ENCODE peak calls at places on chromosomes 5 and 9, in seven cellular contexts. One of them, this sample, is unnamed.

GRCh38 chr9:109769250-109769649 is 10.7 kb upstream of the PALM2AKAP2 start:
- DNase-seq in heart right ventricle: no peak
- DNase-seq in uterus: no peak
- DNase-seq in transverse colon: no peak
- DNase-seq in cardiac muscle cell: no peak
- DNase-seq in breast epithelium: no peak
- DNase-seq in mucosa of descending colon: no peak
- DNase-seq in this sample: no peak

GRCh38 chr9:32783168-32783891 is at the start of gene TMEM215:
- DNase-seq in mucosa of descending colon: no peak
- DNase-seq in heart right ventricle: no peak
- DNase-seq in breast epithelium: no peak
- DNase-seq in transverse colon: no peak
- DNase-seq in uterus: no peak
- DNase-seq in cardiac muscle cell: peak; percentile 46
- DNase-seq in this sample: peak; percentile 88

GRCh38 chr9:86082870-86083269 is 16.5 kb downstream of the GOLM1 start:
- DNase-seq in mucosa of descending colon: no peak
- DNase-seq in transverse colon: no peak
- DNase-seq in cardiac muscle cell: no peak
- DNase-seq in breast epithelium: no peak
- DNase-seq in uterus: no peak
- DNase-seq in heart right ventricle: no peak
- DNase-seq in this sample: no peak

GRCh38 chr5:133245191-133246052 is 193.6 kb downstream of the HSPA4 start:
- DNase-seq in cardiac muscle cell: no peak
- DNase-seq in uterus: no peak
- DNase-seq in transverse colon: no peak
- DNase-seq in breast epithelium: no peak
- DNase-seq in mucosa of descending colon: no peak
- DNase-seq in heart right ventricle: no peak
- DNase-seq in this sample: no peak

GRCh38 chr9:98310752-98311392 is 55.4 kb upstream of the TBC1D2 start:
- DNase-seq in mucosa of descending colon: no peak
- DNase-seq in heart right ventricle: no peak
- DNase-seq in transverse colon: no peak
- DNase-seq in uterus: no peak
- DNase-seq in cardiac muscle cell: no peak
- DNase-seq in breast epithelium: no peak
- DNase-seq in this sample: no peak

GRCh38 chr9:31336391-31336790 is 1048.1 kb upstream of the ACO1 start:
- DNase-seq in breast epithelium: no peak
- DNase-seq in uterus: no peak
- DNase-seq in cardiac muscle cell: no peak
- DNase-seq in mucosa of descending colon: no peak
- DNase-seq in transverse colon: no peak
- DNase-seq in heart right ventricle: no peak
- DNase-seq in this sample: no peak

GRCh38 chr5:149895416-149896345 is 48.9 kb downstream of the PDE6A start:
- DNase-seq in heart right ventricle: no peak
- DNase-seq in breast epithelium: no peak
- DNase-seq in transverse colon: no peak
- DNase-seq in uterus: no peak
- DNase-seq in cardiac muscle cell: no peak
- DNase-seq in mucosa of descending colon: no peak
- DNase-seq in this sample: no peak

GRCh38 chr9:81522721-81523551 is 166.4 kb downstream of the TLE1 start:
- DNase-seq in mucosa of descending colon: no peak
- DNase-seq in uterus: no peak
- DNase-seq in breast epithelium: no peak
- DNase-seq in heart right ventricle: no peak
- DNase-seq in transverse colon: no peak
- DNase-seq in cardiac muscle cell: peak; percentile 35
- DNase-seq in this sample: peak; percentile 55

GRCh38 chr9:137876781-137877386 is 698 bp upstream of the CACNA1B start:
- DNase-seq in heart right ventricle: no peak
- DNase-seq in transverse colon: no peak
- DNase-seq in uterus: no peak
- DNase-seq in breast epithelium: no peak
- DNase-seq in mucosa of descending colon: no peak
- DNase-seq in cardiac muscle cell: no peak
- DNase-seq in this sample: no peak

GRCh38 chr9:127336708-127337352 is 60.1 kb upstream of the SLC2A8 start:
- DNase-seq in breast epithelium: peak; percentile 78
- DNase-seq in uterus: peak; percentile 90
- DNase-seq in heart right ventricle: peak; percentile 60
- DNase-seq in mucosa of descending colon: peak; percentile 43
- DNase-seq in transverse colon: peak; percentile 64
- DNase-seq in cardiac muscle cell: no peak
- DNase-seq in this sample: no peak

GRCh38 chr9:107711528-107711927 is 222.0 kb upstream of the KLF4 start:
- DNase-seq in transverse colon: peak; percentile 89
- DNase-seq in mucosa of descending colon: peak; percentile 79
- DNase-seq in cardiac muscle cell: no peak
- DNase-seq in heart right ventricle: no peak
- DNase-seq in uterus: peak; percentile 26
- DNase-seq in breast epithelium: no peak
- DNase-seq in this sample: peak; percentile 25

GRCh38 chr5:124700930-124701458 is 45.4 kb downstream of the ZNF608 start:
- DNase-seq in breast epithelium: no peak
- DNase-seq in mucosa of descending colon: no peak
- DNase-seq in transverse colon: no peak
- DNase-seq in uterus: no peak
- DNase-seq in cardiac muscle cell: no peak
- DNase-seq in heart right ventricle: no peak
- DNase-seq in this sample: no peak

GRCh38 chr5:76527685-76528161 is 95.5 kb downstream of the F2RL2 start:
- DNase-seq in heart right ventricle: no peak
- DNase-seq in transverse colon: no peak
- DNase-seq in uterus: no peak
- DNase-seq in breast epithelium: no peak
- DNase-seq in mucosa of descending colon: no peak
- DNase-seq in cardiac muscle cell: no peak
- DNase-seq in this sample: no peak

GRCh38 chr9:136695435-136695895 is 8.2 kb upstream of the AGPAT2 start:
- DNase-seq in cardiac muscle cell: no peak
- DNase-seq in heart right ventricle: peak; percentile 33
- DNase-seq in uterus: no peak
- DNase-seq in mucosa of descending colon: peak; percentile 85
- DNase-seq in breast epithelium: peak; percentile 90
- DNase-seq in transverse colon: peak; percentile 81
- DNase-seq in this sample: no peak

GRCh38 chr9:88533951-88534455 is 975 bp upstream of the NXNL2 start:
- DNase-seq in breast epithelium: no peak
- DNase-seq in mucosa of descending colon: peak; percentile 64
- DNase-seq in heart right ventricle: peak; percentile 19
- DNase-seq in uterus: peak; percentile 78
- DNase-seq in transverse colon: peak; percentile 17
- DNase-seq in cardiac muscle cell: peak; percentile 25
- DNase-seq in this sample: no peak

GRCh38 chr9:22413884-22414283 is 32.7 kb upstream of the DMRTA1 start:
- DNase-seq in mucosa of descending colon: no peak
- DNase-seq in transverse colon: no peak
- DNase-seq in heart right ventricle: no peak
- DNase-seq in uterus: no peak
- DNase-seq in cardiac muscle cell: no peak
- DNase-seq in breast epithelium: no peak
- DNase-seq in this sample: no peak

GRCh38 chr5:31319338-31319737 is 125.9 kb downstream of the CDH6 start:
- DNase-seq in breast epithelium: no peak
- DNase-seq in cardiac muscle cell: no peak
- DNase-seq in uterus: no peak
- DNase-seq in mucosa of descending colon: no peak
- DNase-seq in transverse colon: no peak
- DNase-seq in heart right ventricle: no peak
- DNase-seq in this sample: no peak

DNA sequence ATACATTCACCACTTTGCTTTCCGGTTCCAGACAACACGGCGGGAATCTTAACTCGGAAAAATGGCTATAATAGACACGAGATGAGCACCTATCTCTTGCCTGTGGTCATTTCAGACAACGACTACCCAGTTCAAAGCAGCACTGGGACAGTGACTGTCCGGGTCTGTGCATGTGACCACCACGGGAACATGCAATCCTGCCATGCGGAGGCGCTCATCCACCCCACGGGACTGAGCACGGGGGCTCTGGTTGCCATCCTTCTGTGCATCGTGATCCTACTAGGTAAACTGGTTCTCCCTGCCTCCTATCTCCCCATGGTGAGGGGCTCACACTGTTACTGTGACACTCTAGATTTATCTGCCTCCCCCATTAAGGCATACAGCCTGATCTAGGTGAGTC is 124.2 kb downstream of the CDH6 start:
- DNase-seq in heart right ventricle: no peak
- DNase-seq in cardiac muscle cell: no peak
- DNase-seq in breast epithelium: no peak
- DNase-seq in mucosa of descending colon: no peak
- DNase-seq in transverse colon: no peak
- DNase-seq in uterus: no peak
- DNase-seq in this sample: no peak
- TF ChIP-seq CTCF in heart right ventricle: no peak
- TF ChIP-seq CTCF in cardiac muscle cell: no peak
- TF ChIP-seq CTCF in breast epithelium: no peak
- TF ChIP-seq CTCF in mucosa of descending colon: no peak
- TF ChIP-seq CTCF in transverse colon: no peak
- TF ChIP-seq CTCF in uterus: no peak
- TF ChIP-seq CTCF in this sample: no peak

GRCh38 chr9:73536403-73536802 is 384.7 kb downstream of the ANXA1 start:
- DNase-seq in mucosa of descending colon: no peak
- DNase-seq in heart right ventricle: no peak
- DNase-seq in transverse colon: no peak
- DNase-seq in breast epithelium: no peak
- DNase-seq in cardiac muscle cell: no peak
- DNase-seq in uterus: no peak
- DNase-seq in this sample: no peak

GRCh38 chr9:73531658-73532057 is 380.0 kb downstream of the ANXA1 start:
- DNase-seq in uterus: no peak
- DNase-seq in breast epithelium: no peak
- DNase-seq in cardiac muscle cell: no peak
- DNase-seq in heart right ventricle: no peak
- DNase-seq in transverse colon: no peak
- DNase-seq in mucosa of descending colon: no peak
- DNase-seq in this sample: no peak

GRCh38 chr9:73528922-73529321 is 377.3 kb downstream of the ANXA1 start:
- DNase-seq in cardiac muscle cell: no peak
- DNase-seq in heart right ventricle: no peak
- DNase-seq in transverse colon: no peak
- DNase-seq in mucosa of descending colon: no peak
- DNase-seq in breast epithelium: no peak
- DNase-seq in uterus: no peak
- DNase-seq in this sample: no peak

GRCh38 chr9:73529666-73530065 is 378.0 kb downstream of the ANXA1 start:
- DNase-seq in uterus: no peak
- DNase-seq in cardiac muscle cell: no peak
- DNase-seq in mucosa of descending colon: no peak
- DNase-seq in heart right ventricle: no peak
- DNase-seq in transverse colon: no peak
- DNase-seq in breast epithelium: no peak
- DNase-seq in this sample: no peak

GRCh38 chr9:73532985-73533384 is 381.3 kb downstream of the ANXA1 start:
- DNase-seq in transverse colon: no peak
- DNase-seq in heart right ventricle: no peak
- DNase-seq in breast epithelium: no peak
- DNase-seq in cardiac muscle cell: no peak
- DNase-seq in uterus: no peak
- DNase-seq in mucosa of descending colon: no peak
- DNase-seq in this sample: no peak
- H3K4me1 ChIP-seq in transverse colon: no peaks in the 10 kb centered on the region
- H3K4me1 ChIP-seq in heart right ventricle: no peaks in the 10 kb centered on the region
- H3K4me1 ChIP-seq in breast epithelium: no peaks in the 10 kb centered on the region
- H3K4me1 ChIP-seq in cardiac muscle cell: no peaks in the 10 kb centered on the region
- H3K4me1 ChIP-seq in uterus: no peaks in the 10 kb centered on the region
- H3K4me1 ChIP-seq in mucosa of descending colon: no peaks in the 10 kb centered on the region
- H3K4me1 ChIP-seq in this sample: no peaks in the 10 kb centered on the region

GRCh38 chr5:100790170-100790665 is 112.9 kb downstream of the ST8SIA4 start:
- DNase-seq in transverse colon: peak; percentile 47
- DNase-seq in breast epithelium: no peak
- DNase-seq in mucosa of descending colon: no peak
- DNase-seq in cardiac muscle cell: peak; percentile 35
- DNase-seq in uterus: no peak
- DNase-seq in heart right ventricle: no peak
- DNase-seq in this sample: no peak
- TF ChIP-seq CTCF in transverse colon: no peak
- TF ChIP-seq CTCF in breast epithelium: no peak
- TF ChIP-seq CTCF in mucosa of descending colon: no peak
- TF ChIP-seq CTCF in cardiac muscle cell: no peak
- TF ChIP-seq CTCF in uterus: no peak
- TF ChIP-seq CTCF in heart right ventricle: peak; percentile 33
- TF ChIP-seq CTCF in this sample: peak; percentile 22

GRCh38 chr9:121651014-121651294 is 480 bp upstream of the DAB2IP start:
- DNase-seq in heart right ventricle: no peak
- DNase-seq in breast epithelium: no peak
- DNase-seq in cardiac muscle cell: no peak
- DNase-seq in mucosa of descending colon: no peak
- DNase-seq in transverse colon: no peak
- DNase-seq in uterus: no peak
- DNase-seq in this sample: no peak

GRCh38 chr9:121652037-121652837 is 803 bp downstream of the DAB2IP start:
- DNase-seq in breast epithelium: no peak
- DNase-seq in cardiac muscle cell: peak; percentile 81
- DNase-seq in uterus: peak; percentile 43
- DNase-seq in heart right ventricle: no peak
- DNase-seq in mucosa of descending colon: peak; percentile 68
- DNase-seq in transverse colon: peak; percentile 51
- DNase-seq in this sample: peak; percentile 52

GRCh38 chr9:121650220-121651013 is 1.0 kb upstream of the DAB2IP start:
- DNase-seq in breast epithelium: no peak
- DNase-seq in transverse colon: peak; percentile 84
- DNase-seq in uterus: peak; percentile 81
- DNase-seq in heart right ventricle: peak; percentile 64
- DNase-seq in cardiac muscle cell: peak; percentile 96
- DNase-seq in mucosa of descending colon: peak; percentile 88
- DNase-seq in this sample: peak; percentile 91

GRCh38 chr9:121652838-121653231 is 1.4 kb downstream of the DAB2IP start:
- DNase-seq in heart right ventricle: no peak
- DNase-seq in mucosa of descending colon: no peak
- DNase-seq in transverse colon: no peak
- DNase-seq in uterus: no peak
- DNase-seq in breast epithelium: no peak
- DNase-seq in cardiac muscle cell: no peak
- DNase-seq in this sample: no peak

DNA sequence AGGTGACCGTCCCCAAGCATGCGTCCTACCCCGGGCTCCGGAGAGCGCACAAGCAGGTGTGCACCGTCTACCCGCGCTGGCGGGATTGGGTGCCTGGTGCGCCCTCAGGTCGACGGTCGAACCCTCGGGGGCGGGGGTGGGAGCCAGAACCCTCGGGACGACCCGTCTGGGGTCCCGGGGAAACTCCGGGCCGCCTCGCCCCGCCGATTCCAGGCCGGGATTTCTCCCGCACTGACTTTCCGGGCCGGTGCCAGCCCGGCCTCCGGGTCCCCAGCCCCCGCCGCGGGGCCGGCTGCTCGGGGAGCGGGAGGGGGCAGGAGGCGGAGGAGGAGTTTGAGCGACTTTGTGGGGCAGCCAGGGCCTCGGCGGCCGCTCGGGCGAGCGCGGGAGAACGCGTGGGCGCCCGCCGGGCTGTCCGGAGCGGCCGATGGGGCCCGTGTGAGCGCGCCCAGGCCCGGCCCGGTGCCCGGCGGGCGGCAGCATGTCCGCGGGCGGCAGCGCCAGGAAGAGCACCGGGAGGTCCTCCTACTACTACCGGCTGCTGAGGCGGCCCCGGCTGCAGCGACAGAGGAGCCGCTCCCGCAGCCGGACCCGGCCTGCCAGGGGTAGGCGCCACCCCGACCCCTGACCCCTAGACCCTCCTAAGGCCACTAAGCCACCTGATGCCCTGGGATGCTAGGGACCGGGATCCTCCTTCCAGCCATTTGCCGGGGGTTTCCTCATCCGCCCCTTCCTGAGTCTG is at the start of gene DAB2IP:
- DNase-seq in cardiac muscle cell: peak; percentile 89
- DNase-seq in breast epithelium: no peak
- DNase-seq in heart right ventricle: peak; percentile 69
- DNase-seq in mucosa of descending colon: peak; percentile 83
- DNase-seq in uterus: peak; percentile 82
- DNase-seq in transverse colon: peak; percentile 65
- DNase-seq in this sample: peak; percentile 93
- H3K4me1 ChIP-seq in cardiac muscle cell: peaks cover 24% of the 10 kb centered on the region
- H3K4me1 ChIP-seq in breast epithelium: no peaks in the 10 kb centered on the region
- H3K4me1 ChIP-seq in heart right ventricle: peaks cover 76% of the 10 kb centered on the region
- H3K4me1 ChIP-seq in mucosa of descending colon: peaks cover 18% of the 10 kb centered on the region
- H3K4me1 ChIP-seq in uterus: no peaks in the 10 kb centered on the region
- H3K4me1 ChIP-seq in transverse colon: peaks cover 15% of the 10 kb centered on the region
- H3K4me1 ChIP-seq in this sample: peaks cover 12% of the 10 kb centered on the region

This sample was measured in SK-N-SH.